ENCODE peak calls at places on chromosomes 12 and 14, in four cellular contexts. One of them, this sample, is unnamed.

GRCh38 chr14:78902010-78902623 is 731.9 kb downstream of the NRXN3 start:
- DNase-seq in endothelial cell: peak
- DNase-seq in M059J: peak
- DNase-seq in NT2/D1: peak
- DNase-seq in this sample: no peak

GRCh38 chr14:106788534-106788933 is 1262.2 kb downstream of the TMEM121 start:
- DNase-seq in NT2/D1: no peak
- DNase-seq in M059J: no peak
- DNase-seq in endothelial cell: no peak
- DNase-seq in this sample: no peak

GRCh38 chr12:32140867-32141266 is 34.2 kb downstream of the BICD1 start:
- DNase-seq in endothelial cell: no peak
- DNase-seq in NT2/D1: no peak
- DNase-seq in M059J: no peak
- DNase-seq in this sample: no peak

GRCh38 chr14:50037837-50038236 is 78.5 kb downstream of the VCPKMT start:
- DNase-seq in NT2/D1: no peak
- DNase-seq in endothelial cell: no peak
- DNase-seq in M059J: no peak
- DNase-seq in this sample: no peak

GRCh38 chr12:4275869-4276253 is 2.3 kb downstream of the CCND2 start:
- DNase-seq in endothelial cell: no peak
- DNase-seq in NT2/D1: no peak
- DNase-seq in M059J: no peak
- DNase-seq in this sample: no peak

GRCh38 chr14:105483300-105484068 is 3.2 kb upstream of the CRIP1 start:
- DNase-seq in M059J: no peak
- DNase-seq in NT2/D1: no peak
- DNase-seq in endothelial cell: no peak
- DNase-seq in this sample: no peak

GRCh38 chr14:96105921-96106441 is 66.8 kb downstream of the C14orf132 start:
- DNase-seq in NT2/D1: no peak
- DNase-seq in endothelial cell: no peak
- DNase-seq in M059J: no peak
- DNase-seq in this sample: no peak

GRCh38 chr12:76591461-76591860 is 31.9 kb upstream of the OSBPL8 start:
- DNase-seq in M059J: peak
- DNase-seq in NT2/D1: no peak
- DNase-seq in endothelial cell: no peak
- DNase-seq in this sample: no peak